ENCODE peak calls at places on chromosomes 7 and 10, in four cellular contexts. E is psoas muscle, W is RWPE1, S is MM.1S. U is an unnamed sample.

GRCh38 chr7:132393789-132394261 is 182.4 kb downstream of the PLXNA4 start:
- DNase-seq in E (peak), W (no peak), S (no peak), U (no peak)

GRCh38 chr7:98594787-98595186 is 22.3 kb upstream of the NPTX2 start:
- DNase-seq in E (no peak), W (no peak), S (no peak), U (no peak)

GRCh38 chr10:126905776-126906703 is 812 bp downstream of the DOCK1 start:
- DNase-seq in E (no peak), W (peak), S (no peak), U (no peak)

GRCh38 chr7:112573302-112574039 is 92.7 kb downstream of the LSMEM1 start:
- DNase-seq in E (no peak), W (no peak), S (no peak), U (no peak)

GRCh38 chr7:47580175-47580701 is 1.7 kb downstream of the TNS3 start:
- DNase-seq in E (no peak), W (no peak), S (no peak), U (no peak)

GRCh38 chr7:102993532-102994029 is 80.8 kb downstream of the LRRC17 start:
- DNase-seq in E (no peak), W (no peak), S (no peak), U (peak)

GRCh38 chr10:22222236-22223190 is 4.7 kb upstream of the EBLN1 start:
- DNase-seq in E (no peak), W (no peak), S (peak), U (no peak)

GRCh38 chr7:1663857-1664651 is 6.0 kb upstream of the ELFN1 start:
- DNase-seq in E (peak), W (no peak), S (no peak), U (no peak)

GRCh38 chr10:2839081-2839725 is 228.1 kb upstream of the PFKP start:
- DNase-seq in E (peak), W (peak), S (peak), U (no peak)

GRCh38 chr7:2074694-2075093 is 158.1 kb downstream of the MAD1L1 start:
- DNase-seq in E (no peak), W (no peak), S (no peak), U (no peak)

GRCh38 chr10:104622598-104623209 is 18.4 kb upstream of the SORCS3 start:
- DNase-seq in E (no peak), W (peak), S (peak), U (no peak)

GRCh38 chr7:128884561-128885369 is 22.1 kb downstream of the ATP6V1F start:
- DNase-seq in E (no peak), W (no peak), S (no peak), U (no peak)

GRCh38 chr7:126682176-126682575 is 570.6 kb downstream of the GRM8 start:
- DNase-seq in E (no peak), W (no peak), S (no peak), U (no peak)

GRCh38 chr10:127600479-127600878 is 51.4 kb downstream of the NPS start:
- DNase-seq in E (no peak), W (no peak), S (no peak), U (no peak)

GRCh38 chr10:128053356-128053755 is 72.9 kb downstream of the MKI67 start:
- DNase-seq in E (no peak), W (no peak), S (no peak), U (no peak)

GRCh38 chr10:12418000-12418399 is 68.7 kb downstream of the CAMK1D start:
- DNase-seq in E (peak), W (no peak), S (no peak), U (no peak)

GRCh38 chr10:110356628-110357245 is 52.0 kb upstream of the SMNDC1 start:
- DNase-seq in E (no peak), W (peak), S (peak), U (peak)

GRCh38 chr7:108384721-108385483 is 71.3 kb downstream of the NRCAM start:
- DNase-seq in E (no peak), W (no peak), S (no peak), U (no peak)

GRCh38 chr10:13503745-13504463 is 24.9 kb downstream of the BEND7 start:
- DNase-seq in E (no peak), W (peak), S (no peak), U (no peak)

GRCh38 chr10:63633677-63634487 is 112.7 kb downstream of the REEP3 start:
- DNase-seq in E (no peak), W (peak), S (no peak), U (peak)

GRCh38 chr7:128963327-128963757 is 25.6 kb downstream of the IRF5 start:
- DNase-seq in E (no peak), W (no peak), S (peak), U (no peak)

GRCh38 chr7:98852826-98853225 is 17.0 kb downstream of the TMEM130 start:
- DNase-seq in E (no peak), W (no peak), S (no peak), U (no peak)

GRCh38 chr7:69373171-69374035 is 224.9 kb upstream of the AUTS2 start:
- DNase-seq in E (no peak), W (no peak), S (no peak), U (no peak)

GRCh38 chr10:33010132-33011037 is 52.4 kb upstream of the ITGB1 start:
- DNase-seq in E (no peak), W (peak), S (no peak), U (peak)

GRCh38 chr7:42932861-42933591 is 850 bp downstream of the MRPL32 start:
- DNase-seq in E (no peak), W (peak), S (peak), U (no peak)

GRCh38 chr10:71985542-71986250 is 21.5 kb downstream of the CHST3 start:
- DNase-seq in E (no peak), W (no peak), S (no peak), U (no peak)

GRCh38 chr10:32054087-32054486 is 2.1 kb downstream of the KIF5B start:
- DNase-seq in E (no peak), W (no peak), S (peak), U (no peak)

GRCh38 chr10:69328346-69328687 is 50.0 kb downstream of the HK1 start:
- DNase-seq in E (no peak), W (no peak), S (no peak), U (no peak)

GRCh38 chr10:69329721-69330178 is 51.5 kb downstream of the HK1 start:
- DNase-seq in E (no peak), W (no peak), S (no peak), U (no peak)

GRCh38 chr10:69332278-69333010 is 54.1 kb downstream of the HK1 start:
- DNase-seq in E (no peak), W (no peak), S (no peak), U (no peak)

GRCh38 chr10:69333205-69333604 is 54.9 kb downstream of the HK1 start:
- DNase-seq in E (no peak), W (peak), S (no peak), U (no peak)

DNA sequence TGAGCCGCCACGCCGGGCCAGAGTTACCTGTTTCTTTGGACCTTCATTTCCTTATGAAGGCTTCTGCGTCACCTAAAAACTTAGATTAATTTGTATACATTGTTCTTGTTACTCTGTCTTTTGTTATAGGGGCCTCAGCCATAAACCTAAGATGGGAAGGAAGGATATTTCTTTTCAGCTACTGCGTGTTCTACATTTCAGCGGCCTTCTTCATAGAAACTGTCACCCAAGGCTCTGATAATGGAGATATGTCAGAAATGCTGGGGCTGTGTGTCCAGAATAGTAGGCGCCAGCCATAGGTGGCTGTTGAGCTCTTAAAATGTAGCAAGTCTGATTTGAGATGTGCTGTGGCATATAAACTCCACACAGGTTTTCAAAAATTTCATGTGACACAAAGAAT is 52.9 kb downstream of the HK1 start:
- DNase-seq in E (no peak), W (no peak), S (no peak), U (no peak)
- H3K27ac ChIP-seq in E (peak), W (peak), S (no peak), U (no peak)

GRCh38 chr7:101308245-101309085 is 13.1 kb downstream of the IFT22 start:
- DNase-seq in E (no peak), W (peak), S (peak), U (no peak)
- H3K27ac ChIP-seq in E (no peak), W (peak), S (no peak), U (peak)

GRCh38 chr7:79287976-79288375 is 165.5 kb downstream of the MAGI2 start:
- DNase-seq in E (no peak), W (no peak), S (no peak), U (no peak)
- H3K27ac ChIP-seq in E (no peak), W (no peak), S (no peak), U (peak)

GRCh38 chr7:3214090-3214413 is 87.0 kb upstream of the SDK1 start:
- DNase-seq in E (no peak), W (no peak), S (no peak), U (no peak)

GRCh38 chr7:3215624-3216585 is 85.1 kb upstream of the SDK1 start:
- DNase-seq in E (no peak), W (no peak), S (no peak), U (no peak)

GRCh38 chr7:3217166-3217565 is 83.9 kb upstream of the SDK1 start:
- DNase-seq in E (no peak), W (no peak), S (no peak), U (no peak)

GRCh38 chr7:3218561-3219225 is 82.4 kb upstream of the SDK1 start:
- DNase-seq in E (no peak), W (no peak), S (no peak), U (no peak)
- H3K27ac ChIP-seq in E (no peak), W (no peak), S (no peak), U (no peak)

GRCh38 chr7:157431951-157432540 is 95.2 kb downstream of the DNAJB6 start:
- DNase-seq in E (no peak), W (no peak), S (no peak), U (no peak)
- H3K27ac ChIP-seq in E (no peak), W (no peak), S (no peak), U (no peak)

GRCh38 chr10:86248062-86248461 is 118.5 kb downstream of the GRID1 start:
- DNase-seq in E (no peak), W (no peak), S (no peak), U (no peak)
- H3K27ac ChIP-seq in E (no peak), W (no peak), S (no peak), U (no peak)

GRCh38 chr7:6462094-6462493 is 14.3 kb upstream of the DAGLB start:
- DNase-seq in E (no peak), W (no peak), S (no peak), U (no peak)

GRCh38 chr7:6460303-6460702 is 12.5 kb upstream of the DAGLB start:
- DNase-seq in E (no peak), W (no peak), S (no peak), U (no peak)

GRCh38 chr7:6465862-6466261 is 18.1 kb upstream of the DAGLB start:
- DNase-seq in E (no peak), W (no peak), S (no peak), U (no peak)

DNA sequence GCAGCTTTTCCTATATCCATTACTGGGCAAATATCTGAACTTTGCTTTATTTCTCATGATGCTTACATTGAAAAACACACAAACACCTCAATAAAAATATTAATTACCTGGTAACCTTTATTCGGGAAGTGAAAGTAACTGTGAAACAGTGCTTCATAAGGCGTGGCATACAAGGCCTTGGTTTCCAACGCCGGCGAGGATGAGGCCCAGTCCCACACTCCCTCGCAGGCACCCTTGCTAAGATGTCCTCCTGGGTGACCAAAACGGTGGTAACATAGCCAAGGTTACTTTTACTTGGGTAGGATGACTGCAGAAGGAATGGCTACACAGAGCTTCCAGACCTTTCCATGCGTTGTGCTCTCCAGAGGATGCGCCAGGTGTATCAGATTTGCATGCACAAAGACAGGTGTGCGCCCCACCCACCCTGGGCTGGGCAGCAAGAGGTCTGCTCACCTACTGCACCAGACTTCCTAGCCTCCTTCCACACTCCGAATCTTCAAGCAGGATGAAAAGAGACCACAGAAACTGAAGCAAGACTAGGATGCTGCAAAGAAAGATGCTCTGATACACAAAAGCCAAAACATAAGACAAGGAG is 13.3 kb upstream of the DAGLB start:
- DNase-seq in E (no peak), W (no peak), S (no peak), U (no peak)
- H3K27ac ChIP-seq in E (no peak), W (no peak), S (no peak), U (no peak)

DNA sequence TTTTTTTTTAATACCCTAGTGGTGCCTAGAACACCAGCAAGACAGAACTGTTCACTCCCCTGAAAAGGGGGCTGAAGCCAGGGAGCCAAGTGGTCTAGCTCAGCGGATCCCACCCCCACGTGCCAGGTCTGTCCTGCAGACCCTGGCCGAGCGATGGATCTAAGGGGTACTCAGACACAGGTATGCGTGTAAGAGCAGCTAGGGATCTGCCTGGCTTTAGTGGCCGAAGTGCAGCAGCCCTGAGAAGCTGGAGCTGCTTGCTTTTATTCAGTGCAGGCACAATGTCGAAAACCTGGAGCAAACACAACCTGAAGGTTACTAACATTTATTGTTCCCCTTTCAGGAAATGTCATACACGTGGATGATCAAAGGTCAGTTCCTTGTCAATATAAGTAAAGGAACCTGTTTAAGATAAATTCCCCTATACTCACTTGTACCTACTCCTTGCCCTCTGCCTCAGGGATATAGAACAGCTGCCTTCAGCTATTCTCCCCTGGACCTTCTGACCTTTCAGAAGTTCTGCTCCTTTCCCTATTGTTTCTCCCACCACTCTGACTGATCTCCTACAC is 3.3 kb upstream of the SAMD9 start:
- DNase-seq in E (no peak), W (no peak), S (no peak), U (no peak)
- H3K27ac ChIP-seq in E (no peak), W (no peak), S (no peak), U (no peak)

GRCh38 chr10:77892021-77892739 is 34.4 kb downstream of the DLG5 start:
- DNase-seq in E (no peak), W (no peak), S (no peak), U (no peak)
- H3K27ac ChIP-seq in E (peak), W (peak), S (no peak), U (no peak)

GRCh38 chr7:55066479-55066878 is 47.7 kb downstream of the EGFR start:
- DNase-seq in E (no peak), W (no peak), S (no peak), U (no peak)

GRCh38 chr7:55065511-55066229 is 46.9 kb downstream of the EGFR start:
- DNase-seq in E (no peak), W (peak), S (no peak), U (peak)

GRCh38 chr7:55065079-55065478 is 46.3 kb downstream of the EGFR start:
- DNase-seq in E (peak), W (peak), S (no peak), U (peak)

GRCh38 chr7:55067748-55068147 is 48.9 kb downstream of the EGFR start:
- DNase-seq in E (no peak), W (no peak), S (no peak), U (no peak)

DNA sequence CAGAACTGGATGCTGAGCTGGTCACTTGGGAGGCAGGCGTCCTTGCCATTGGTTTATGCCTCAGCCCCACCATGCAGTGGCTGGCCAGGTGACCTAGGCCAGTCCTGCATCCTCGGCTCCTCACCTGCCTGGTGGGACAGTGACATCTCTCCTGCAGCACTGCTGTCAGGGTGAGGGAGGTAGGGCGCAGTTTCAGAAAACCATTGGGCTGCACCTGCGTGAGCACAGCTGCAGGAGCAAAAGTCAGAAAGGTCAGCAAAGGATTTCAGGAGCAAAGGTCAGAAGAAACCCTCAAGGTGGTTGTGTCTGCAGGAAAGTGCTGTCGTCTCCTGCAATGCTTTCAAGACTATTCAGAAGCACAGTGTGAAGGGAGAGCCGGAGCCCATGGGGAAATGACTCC is 48.1 kb downstream of the EGFR start:
- DNase-seq in E (no peak), W (no peak), S (no peak), U (no peak)
- H3K27ac ChIP-seq in E (peak), W (peak), S (no peak), U (peak)

U was measured in Panc1.